ENCODE peak calls at places on chromosomes 6 and 20, in eight cellular contexts. M is GM13976; Y is CD8-positive, alpha-beta T cell; P is A549; X is fibroblast of the aortic adventitia; B is GM10248; E is colonic mucosa; L is glutamatergic neuron. H is an unnamed sample.

GRCh38 chr20:41005361-41005729 is 23.3 kb upstream of the TOP1 start:
- DNase-seq in Y (no peak), L (no peak), X (peak), P (peak), E (peak), B (no peak), M (no peak), H (peak)

GRCh38 chr6:87772597-87773530 is 70.8 kb upstream of the AKIRIN2 start:
- DNase-seq in E (no peak), P (no peak), M (no peak), X (peak), Y (no peak), L (no peak), B (no peak), H (no peak)

GRCh38 chr20:63974402-63975200 is 4.8 kb downstream of the SAMD10 start:
- DNase-seq in P (no peak), B (no peak), E (no peak), Y (no peak), M (no peak), X (peak), L (no peak), H (no peak)

GRCh38 chr6:30801950-30802349 is 57.6 kb upstream of the IER3 start:
- DNase-seq in B (no peak), M (no peak), L (no peak), X (no peak), P (no peak), Y (no peak), E (no peak), H (no peak)

GRCh38 chr20:49400904-49401303 is 81.6 kb downstream of the KCNB1 start:
- DNase-seq in E (no peak), L (no peak), X (peak), M (no peak), Y (no peak), P (no peak), B (no peak), H (no peak)

GRCh38 chr20:9369557-9369956 is 144.8 kb upstream of the LAMP5 start:
- DNase-seq in L (no peak), E (no peak), M (no peak), B (no peak), P (no peak), Y (no peak), X (no peak), H (no peak)

GRCh38 chr6:161644521-161644920 is 370.7 kb upstream of the AGPAT4 start:
- DNase-seq in M (no peak), B (no peak), Y (no peak), E (no peak), L (no peak), X (no peak), P (no peak), H (no peak)

GRCh38 chr20:1817577-1818211 is 77.5 kb upstream of the SIRPA start:
- DNase-seq in E (no peak), M (no peak), X (no peak), L (no peak), Y (no peak), P (no peak), B (no peak), H (no peak)

GRCh38 chr20:42740191-42740870 is 449.4 kb downstream of the PTPRT start:
- DNase-seq in X (no peak), L (no peak), Y (no peak), B (no peak), M (no peak), E (no peak), P (no peak), H (no peak)

GRCh38 chr20:701401-702129 is 26.0 kb upstream of the SCRT2 start:
- DNase-seq in L (no peak), X (no peak), B (no peak), E (no peak), M (no peak), Y (no peak), P (no peak), H (no peak)

GRCh38 chr20:48463916-48464315 is 363.9 kb downstream of the PREX1 start:
- DNase-seq in X (peak), P (no peak), B (no peak), E (no peak), Y (no peak), M (no peak), L (peak), H (peak)

GRCh38 chr6:47352169-47352568 is 42.5 kb upstream of the TNFRSF21 start:
- DNase-seq in E (no peak), M (no peak), B (no peak), Y (no peak), L (no peak), X (no peak), P (no peak), H (no peak)

GRCh38 chr6:34771727-34772126 is 14.4 kb downstream of the SNRPC start:
- DNase-seq in X (peak), Y (no peak), L (no peak), B (no peak), E (no peak), P (no peak), M (no peak), H (no peak)

GRCh38 chr20:59640267-59640666 is 35.9 kb downstream of the PHACTR3 start:
- DNase-seq in M (no peak), P (no peak), X (no peak), E (peak), L (no peak), Y (no peak), B (no peak), H (no peak)

GRCh38 chr6:30127238-30128093 is 8.5 kb upstream of the TRIM40 start:
- DNase-seq in Y (no peak), L (peak), M (no peak), B (no peak), E (peak), P (no peak), X (no peak), H (no peak)

GRCh38 chr6:156857573-156857972 is 80.4 kb downstream of the ARID1B start:
- DNase-seq in E (no peak), P (no peak), X (peak), Y (no peak), B (peak), L (no peak), M (peak), H (no peak)

GRCh38 chr20:43446361-43446879 is 11.3 kb upstream of the SRSF6 start:
- DNase-seq in Y (no peak), B (no peak), M (no peak), E (no peak), P (no peak), X (no peak), L (no peak), H (no peak)

GRCh38 chr6:169172435-169172834 is 81.2 kb downstream of the THBS2 start:
- DNase-seq in L (no peak), P (no peak), M (no peak), X (peak), E (no peak), Y (no peak), B (no peak), H (no peak)

GRCh38 chr6:47137073-47137472 is 94.9 kb upstream of the ADGRF1 start:
- DNase-seq in L (no peak), X (no peak), Y (no peak), P (no peak), M (no peak), B (no peak), E (no peak), H (no peak)

GRCh38 chr20:34415079-34415478 is 52.0 kb downstream of the ITCH start:
- DNase-seq in X (no peak), P (no peak), L (no peak), M (peak), E (no peak), Y (no peak), B (peak), H (no peak)

GRCh38 chr6:31907158-31907813 is 5.4 kb upstream of the ZBTB12 start:
- DNase-seq in B (no peak), P (no peak), X (peak), Y (no peak), L (no peak), M (no peak), E (no peak), H (no peak)

GRCh38 chr6:102387351-102388033 is 994.0 kb downstream of the GRIK2 start:
- DNase-seq in X (no peak), M (no peak), E (no peak), P (no peak), Y (no peak), B (no peak), L (no peak), H (no peak)

GRCh38 chr6:56040875-56041274 is 165.5 kb upstream of the BMP5 start:
- DNase-seq in Y (no peak), B (no peak), L (no peak), E (no peak), M (no peak), P (no peak), X (peak), H (no peak)

GRCh38 chr6:42404494-42404893 is 47.2 kb downstream of the TRERF1 start:
- DNase-seq in P (peak), E (peak), M (no peak), L (no peak), B (no peak), Y (no peak), X (peak), H (no peak)

GRCh38 chr20:49290608-49291191 is 12.8 kb upstream of the ZNFX1 start:
- DNase-seq in Y (no peak), M (no peak), X (no peak), L (no peak), B (no peak), E (no peak), P (no peak), H (no peak)

GRCh38 chr20:32247957-32248497 is 29.4 kb upstream of the KIF3B start:
- DNase-seq in M (no peak), E (no peak), X (no peak), L (no peak), B (no peak), P (no peak), Y (no peak), H (no peak)

GRCh38 chr6:126661646-126662045 is 321.7 kb downstream of the CENPW start:
- DNase-seq in Y (no peak), M (no peak), L (no peak), X (peak), P (no peak), E (no peak), B (no peak), H (no peak)

GRCh38 chr20:60964911-60965310 is 287.1 kb upstream of the CDH4 start:
- DNase-seq in P (no peak), X (no peak), B (no peak), M (no peak), Y (no peak), E (no peak), L (no peak), H (no peak)

GRCh38 chr20:7285918-7286556 is 518.6 kb downstream of the BMP2 start:
- DNase-seq in B (peak), E (peak), P (peak), M (peak), L (peak), X (peak), Y (no peak), H (peak)

GRCh38 chr6:132527791-132528190 is 10.3 kb upstream of the TAAR9 start:
- DNase-seq in Y (no peak), P (no peak), E (no peak), L (no peak), B (no peak), M (no peak), X (no peak), H (no peak)

GRCh38 chr6:134351615-134352474 is 33.9 kb upstream of the SGK1 start:
- DNase-seq in E (no peak), P (no peak), B (no peak), M (no peak), L (no peak), Y (no peak), X (no peak), H (no peak)

GRCh38 chr6:25107218-25107617 is 171.5 kb upstream of the RIPOR2 start:
- DNase-seq in P (no peak), Y (no peak), L (no peak), E (no peak), X (no peak), B (peak), M (no peak), H (no peak)

GRCh38 chr20:58048096-58048702 is 180.3 kb downstream of the ANKRD60 start:
- DNase-seq in B (no peak), P (peak), X (peak), L (no peak), Y (no peak), M (no peak), E (no peak), H (no peak)

GRCh38 chr6:151075943-151076555 is 163.7 kb upstream of the AKAP12 start:
- DNase-seq in L (no peak), X (no peak), P (no peak), M (no peak), Y (no peak), E (no peak), B (no peak), H (no peak)

GRCh38 chr6:14408491-14408890 is 290.9 kb downstream of the CD83 start:
- DNase-seq in P (no peak), E (no peak), X (no peak), Y (no peak), L (no peak), M (no peak), B (no peak), H (no peak)

DNA sequence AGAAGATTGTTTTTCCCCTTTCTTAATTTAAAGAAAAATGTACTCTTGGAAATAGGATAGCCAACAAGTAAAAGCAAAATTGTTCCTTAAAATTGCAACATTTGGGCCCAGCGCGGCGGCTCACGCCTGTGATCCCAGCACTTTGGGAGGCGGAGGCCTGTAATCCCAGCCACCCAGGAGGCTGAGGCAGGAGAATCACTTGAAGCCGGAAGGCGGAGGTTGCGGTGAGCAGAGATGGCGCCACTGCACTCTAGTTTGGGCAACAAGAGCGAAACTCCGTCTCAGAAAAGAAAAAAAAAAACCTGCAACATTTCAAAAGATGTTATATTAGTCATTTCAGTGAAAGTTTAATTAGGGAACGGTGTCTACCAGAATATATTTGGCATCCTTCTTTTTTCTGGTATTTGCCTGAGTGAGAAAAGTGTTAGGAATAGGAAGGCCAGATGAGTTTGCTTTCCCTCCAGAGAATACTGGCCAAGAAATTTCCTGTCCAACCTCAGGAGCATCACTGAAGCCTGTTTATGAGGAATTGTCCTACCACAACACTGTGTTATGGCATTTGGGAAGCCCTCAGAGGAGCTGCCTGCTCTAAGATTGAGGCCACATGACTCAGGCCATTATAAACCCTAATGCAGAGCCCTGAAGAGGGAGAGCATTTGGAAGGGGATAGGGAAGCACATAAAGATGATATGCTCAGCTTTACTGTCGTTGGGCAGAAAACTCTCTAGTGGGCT is 1.2 kb upstream of the GJA1 start:
- DNase-seq in L (no peak), B (no peak), Y (no peak), X (no peak), M (no peak), P (no peak), E (no peak), H (no peak)
- TF ChIP-seq CTCF in L (no peak), B (no peak), Y (no peak), X (no peak), M (no peak), P (no peak), E (no peak), H (no peak)

GRCh38 chr20:62707981-62708521 is 585 bp upstream of the NTSR1 start:
- DNase-seq in E (no peak), X (no peak), M (no peak), P (peak), Y (no peak), B (no peak), L (peak), H (no peak)
- TF ChIP-seq CTCF in E (no peak), X (peak), M (no peak), P (no peak), Y (peak), B (no peak), L (peak), H (peak)

GRCh38 chr6:10170816-10171215 is 244.1 kb downstream of the TFAP2A start:
- DNase-seq in X (no peak), P (no peak), M (no peak), Y (no peak), E (no peak), L (no peak), B (no peak), H (no peak)
- TF ChIP-seq CTCF in X (no peak), P (no peak), M (no peak), Y (no peak), E (no peak), L (no peak), B (no peak), H (no peak)

DNA sequence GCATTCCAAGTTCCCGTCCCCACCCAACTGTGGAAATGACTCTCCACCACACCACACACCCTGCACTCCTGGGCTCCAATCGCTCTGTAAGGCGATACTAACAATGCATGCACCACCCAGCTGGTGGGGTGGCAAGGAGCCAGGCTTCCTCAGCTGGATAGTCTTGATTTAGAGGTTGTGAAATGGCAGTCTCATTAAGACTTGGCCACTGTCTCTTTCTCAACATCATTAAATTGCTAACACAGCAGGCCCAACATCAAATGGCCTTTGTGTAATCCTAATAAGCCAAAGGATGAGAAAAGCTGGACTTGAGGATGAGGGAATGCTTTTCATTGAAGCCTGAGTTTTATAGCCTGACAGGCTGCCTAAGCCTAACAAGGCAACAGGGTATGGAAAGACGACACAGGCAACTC is 223.7 kb downstream of the GMDS start:
- DNase-seq in E (peak), X (peak), P (no peak), Y (no peak), B (no peak), L (no peak), M (no peak), H (peak)
- TF ChIP-seq CTCF in E (no peak), X (no peak), P (no peak), Y (no peak), B (no peak), L (no peak), M (no peak), H (no peak)

DNA sequence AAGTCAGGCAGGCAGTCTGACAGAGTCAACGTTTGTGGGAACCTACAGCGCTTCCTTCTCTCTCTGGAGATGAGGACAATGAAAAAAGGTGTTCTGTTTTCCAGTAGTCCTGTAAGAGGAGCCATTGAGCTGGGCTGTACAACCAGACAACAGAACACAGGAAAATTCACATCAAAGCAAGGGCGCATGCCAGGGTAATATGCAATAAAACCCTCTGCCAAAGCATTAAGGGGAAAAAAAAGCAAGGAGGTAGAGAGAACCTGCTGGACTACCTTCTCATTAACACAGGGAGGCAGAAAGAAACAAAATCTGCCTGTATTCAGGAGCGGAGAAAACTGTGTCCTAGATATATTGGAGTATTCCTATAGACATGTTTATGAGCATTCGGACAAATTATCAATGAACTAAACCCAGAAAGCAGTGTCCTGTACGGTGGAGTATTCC is 1.3 kb downstream of the RNF24 start:
- DNase-seq in B (peak), L (no peak), M (peak), Y (no peak), E (peak), P (peak), X (peak), H (no peak)
- TF ChIP-seq CTCF in B (peak), L (no peak), M (no peak), Y (peak), E (peak), P (peak), X (peak), H (peak)

GRCh38 chr20:62182469-62183425 is at the start of gene MTG2:
- DNase-seq in X (peak), P (peak), B (peak), E (peak), L (peak), M (peak), Y (peak), H (peak)
- TF ChIP-seq CTCF in X (no peak), P (no peak), B (no peak), E (no peak), L (no peak), M (no peak), Y (no peak), H (no peak)

DNA sequence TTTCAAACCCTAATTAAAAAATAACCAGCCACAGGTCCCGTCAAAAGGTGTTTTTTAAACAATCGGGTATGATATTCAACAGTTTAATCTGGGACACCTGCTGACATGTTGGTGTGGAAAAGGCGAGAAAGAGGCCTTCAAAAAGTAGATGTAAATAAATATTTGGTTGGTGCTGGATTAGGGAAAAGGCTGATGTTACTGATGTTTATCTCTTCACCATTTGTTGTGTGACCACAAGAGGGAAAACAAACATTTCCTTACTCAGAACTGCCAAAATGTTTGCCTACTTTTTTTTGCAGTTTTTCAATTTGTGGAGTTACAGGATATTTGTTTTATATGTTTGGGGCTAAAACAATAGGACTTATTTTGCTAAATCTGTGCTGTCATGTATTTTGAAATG is 745 bp downstream of the SASH1 start:
- DNase-seq in X (no peak), E (no peak), Y (no peak), M (no peak), B (no peak), L (no peak), P (no peak), H (no peak)
- TF ChIP-seq CTCF in X (no peak), E (no peak), Y (no peak), M (no peak), B (no peak), L (no peak), P (no peak), H (peak)

GRCh38 chr6:26123675-26124549 is 36.7 kb downstream of the HFE start:
- DNase-seq in X (peak), P (peak), M (peak), L (peak), B (peak), Y (peak), E (peak), H (peak)
- TF ChIP-seq CTCF in X (no peak), P (no peak), M (no peak), L (no peak), B (no peak), Y (no peak), E (no peak), H (no peak)

GRCh38 chr6:36319834-36320233 is 16.9 kb downstream of the BNIP5 start:
- DNase-seq in B (no peak), P (no peak), E (peak), X (no peak), Y (no peak), M (no peak), L (no peak), H (no peak)

GRCh38 chr6:36319436-36319762 is 17.3 kb downstream of the BNIP5 start:
- DNase-seq in E (peak), X (no peak), P (no peak), B (no peak), Y (no peak), L (no peak), M (no peak), H (no peak)

GRCh38 chr6:36322591-36322990 is 14.1 kb downstream of the BNIP5 start:
- DNase-seq in B (no peak), M (no peak), E (no peak), L (no peak), P (no peak), X (no peak), Y (no peak), H (no peak)

GRCh38 chr6:36318690-36319435 is 17.8 kb downstream of the BNIP5 start:
- DNase-seq in X (no peak), L (peak), B (no peak), Y (no peak), P (no peak), M (no peak), E (no peak), H (no peak)

DNA sequence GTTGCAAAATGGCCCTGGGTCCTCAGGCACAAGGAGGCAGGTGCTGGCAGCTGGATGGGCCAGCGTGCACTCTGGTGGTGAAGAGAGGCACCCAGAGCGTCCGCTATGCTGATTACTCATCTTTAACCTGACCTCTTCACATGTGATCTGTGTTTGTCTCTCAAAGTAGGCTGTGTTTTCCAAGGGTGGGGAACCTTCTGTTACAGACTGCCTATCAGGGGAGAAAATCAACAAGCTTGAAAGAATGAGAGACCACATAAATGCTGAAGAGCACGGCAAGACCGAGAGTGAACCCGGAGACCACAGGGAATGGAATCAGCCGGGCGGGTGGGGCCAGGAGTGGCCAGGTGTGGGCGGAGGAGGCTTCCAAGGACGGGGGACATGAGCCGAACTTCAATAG is 16.2 kb downstream of the BNIP5 start:
- DNase-seq in Y (no peak), B (no peak), P (no peak), X (no peak), E (peak), M (no peak), L (no peak), H (no peak)
- TF ChIP-seq CTCF in Y (no peak), B (no peak), P (no peak), X (no peak), E (no peak), M (no peak), L (no peak), H (peak)

H was measured in epithelial cell of proximal tubule.